ENCODE peak calls at places on chromosomes 2 and 18, in eight cellular contexts. N is heart right ventricle; B is activated naive CD8-positive, alpha-beta T cell treated with anti-CD3 and anti-CD28 coated beads, Interleukin-2, amount 10 ng/mL, durations not matched to agents 7 days and 5 days; U is AG08396; H is right cardiac atrium; W is HEK293T; T is cardiac muscle cell; P is AG10803. E is an unnamed sample.

GRCh38 chr2:203951366-203951902 is 14.9 kb downstream of the ICOS start:
- DNase-seq in N (no peak), B (no peak), U (no peak), H (no peak), W (no peak), T (no peak), P (no peak), E (no peak)

GRCh38 chr2:37324536-37324785 is 172 bp downstream of the PRKD3 start:
- DNase-seq in N (peak; percentile 84), B (no peak), U (no peak), H (peak; percentile 95), W (no peak), T (peak; percentile 87), P (peak; percentile 73), E (no peak)

GRCh38 chr2:215049341-215049740 is 89.1 kb downstream of the ABCA12 start:
- DNase-seq in N (no peak), B (no peak), U (no peak), H (no peak), W (no peak), T (no peak), P (no peak), E (no peak)

GRCh38 chr18:56202567-56203136 is 435.7 kb downstream of the TXNL1 start:
- DNase-seq in N (peak; percentile 43), B (no peak), U (no peak), H (no peak), W (no peak), T (no peak), P (no peak), E (peak; percentile 19)

GRCh38 chr2:119678021-119678656 is 862 bp upstream of the TMEM177 start:
- DNase-seq in N (no peak), B (no peak), U (no peak), H (no peak), W (no peak), T (no peak), P (no peak), E (no peak)

GRCh38 chr2:217918220-217919024 is 84.4 kb downstream of the TNS1 start:
- DNase-seq in N (no peak), B (no peak), U (no peak), H (peak; percentile 78), W (peak; percentile 53), T (no peak), P (no peak), E (no peak)

GRCh38 chr2:38106420-38107182 is 30.6 kb upstream of the CYP1B1 start:
- DNase-seq in N (no peak), B (no peak), U (no peak), H (no peak), W (no peak), T (peak; percentile 73), P (peak; percentile 82), E (no peak)

GRCh38 chr2:25992556-25992955 is 10.3 kb upstream of the KIF3C start:
- DNase-seq in N (no peak), B (no peak), U (no peak), H (no peak), W (no peak), T (no peak), P (no peak), E (no peak)

GRCh38 chr2:53131416-53131815 is 636.2 kb upstream of the CHAC2 start:
- DNase-seq in N (no peak), B (no peak), U (peak; percentile 3), H (no peak), W (no peak), T (peak; percentile 15), P (peak; percentile 30), E (no peak)

GRCh38 chr2:190701586-190701985 is 52.7 kb downstream of the NAB1 start:
- DNase-seq in N (no peak), B (no peak), U (no peak), H (no peak), W (no peak), T (no peak), P (no peak), E (no peak)

GRCh38 chr2:46878886-46879285 is 36.7 kb downstream of the MCFD2 start:
- DNase-seq in N (peak; percentile 74), B (no peak), U (peak; percentile 39), H (peak; percentile 93), W (no peak), T (peak; percentile 49), P (no peak), E (peak; percentile 95)

GRCh38 chr2:231191896-231192872 is 6.2 kb upstream of the ARMC9 start:
- DNase-seq in N (peak; percentile 84), B (no peak), U (peak; percentile 84), H (peak; percentile 92), W (peak; percentile 80), T (peak; percentile 93), P (peak; percentile 96), E (peak; percentile 84)

GRCh38 chr2:21142149-21142548 is 18.4 kb downstream of the TDRD15 start:
- DNase-seq in N (no peak), B (no peak), U (no peak), H (no peak), W (no peak), T (no peak), P (no peak), E (no peak)

GRCh38 chr2:239308696-239309397 is 92.0 kb downstream of the HDAC4 start:
- DNase-seq in N (no peak), B (no peak), U (peak; percentile 82), H (no peak), W (no peak), T (peak; percentile 70), P (peak; percentile 80), E (no peak)

GRCh38 chr2:45793998-45794720 is 142.7 kb downstream of the PRKCE start:
- DNase-seq in N (no peak), B (no peak), U (no peak), H (no peak), W (no peak), T (peak; percentile 83), P (peak; percentile 38), E (no peak)

GRCh38 chr2:159555651-159556392 is 60.5 kb downstream of the BAZ2B start:
- DNase-seq in N (no peak), B (no peak), U (no peak), H (no peak), W (no peak), T (no peak), P (no peak), E (no peak)

GRCh38 chr2:190328748-190329147 is 9.1 kb upstream of the HIBCH start:
- DNase-seq in N (no peak), B (no peak), U (no peak), H (no peak), W (no peak), T (peak; percentile 35), P (peak; percentile 7), E (peak; percentile 43)

GRCh38 chr2:127101756-127102463 is 5.0 kb downstream of the BIN1 start:
- DNase-seq in N (no peak), B (no peak), U (no peak), H (no peak), W (no peak), T (no peak), P (no peak), E (no peak)

GRCh38 chr2:70118798-70119454 is 31.6 kb downstream of the PCBP1 start:
- DNase-seq in N (no peak), B (no peak), U (no peak), H (no peak), W (no peak), T (peak; percentile 51), P (no peak), E (no peak)

GRCh38 chr18:2903006-2903405 is 56.2 kb downstream of the EMILIN2 start:
- DNase-seq in N (peak; percentile 66), B (no peak), U (peak; percentile 82), H (peak; percentile 88), W (no peak), T (peak; percentile 85), P (peak; percentile 77), E (no peak)

GRCh38 chr2:201964631-201965206 is 68.9 kb upstream of the FZD7 start:
- DNase-seq in N (no peak), B (no peak), U (no peak), H (no peak), W (no peak), T (peak; percentile 42), P (peak; percentile 28), E (peak; percentile 6)

GRCh38 chr18:79829136-79829854 is 31.6 kb downstream of the KCNG2 start:
- DNase-seq in N (no peak), B (no peak), U (no peak), H (no peak), W (no peak), T (no peak), P (no peak), E (no peak)

E was measured in lung microvascular endothelial cell.